ENCODE peak calls at places on chromosomes 12 and 14, in six cellular contexts. One of them, this sample, is unnamed. For H3K4me1, the result is how much of the 10 kb centered on the place peaks cover.

GRCh38 chr14:73795974-73796373 is 55.7 kb upstream of the PTGR2 start:
- DNase-seq in psoas muscle: no peak
- DNase-seq in IMR-90: peak
- DNase-seq in HepG2: peak
- DNase-seq in tibial nerve: no peak
- DNase-seq in PC-3: peak
- DNase-seq in this sample: peak

GRCh38 chr14:97723834-97724770 is 926.9 kb downstream of the VRK1 start:
- DNase-seq in psoas muscle: no peak
- DNase-seq in IMR-90: no peak
- DNase-seq in HepG2: no peak
- DNase-seq in tibial nerve: no peak
- DNase-seq in PC-3: no peak
- DNase-seq in this sample: no peak

GRCh38 chr12:124213606-124214347 is 81.1 kb upstream of the RFLNA start:
- DNase-seq in tibial nerve: no peak
- DNase-seq in HepG2: no peak
- DNase-seq in psoas muscle: no peak
- DNase-seq in PC-3: no peak
- DNase-seq in IMR-90: no peak
- DNase-seq in this sample: no peak

GRCh38 chr12:57089259-57090245 is 638 bp downstream of the NAB2 start:
- DNase-seq in tibial nerve: peak
- DNase-seq in HepG2: no peak
- DNase-seq in IMR-90: peak
- DNase-seq in PC-3: peak
- DNase-seq in psoas muscle: peak
- DNase-seq in this sample: peak

GRCh38 chr12:46450279-46450748 is 77.7 kb upstream of the SLC38A2 start:
- DNase-seq in PC-3: peak
- DNase-seq in HepG2: no peak
- DNase-seq in IMR-90: no peak
- DNase-seq in tibial nerve: peak
- DNase-seq in psoas muscle: peak
- DNase-seq in this sample: peak

GRCh38 chr14:105974902-105975301 is 448.5 kb downstream of the TMEM121 start:
- DNase-seq in PC-3: no peak
- DNase-seq in IMR-90: no peak
- DNase-seq in HepG2: peak
- DNase-seq in psoas muscle: no peak
- DNase-seq in tibial nerve: no peak
- DNase-seq in this sample: no peak

GRCh38 chr14:50862171-50862570 is 9.7 kb upstream of the ABHD12B start:
- DNase-seq in HepG2: peak
- DNase-seq in tibial nerve: no peak
- DNase-seq in PC-3: no peak
- DNase-seq in psoas muscle: no peak
- DNase-seq in IMR-90: peak
- DNase-seq in this sample: no peak

GRCh38 chr12:5204831-5205230 is 161.2 kb downstream of the KCNA5 start:
- DNase-seq in PC-3: no peak
- DNase-seq in tibial nerve: no peak
- DNase-seq in HepG2: no peak
- DNase-seq in psoas muscle: no peak
- DNase-seq in IMR-90: no peak
- DNase-seq in this sample: no peak

GRCh38 chr12:110123861-110124183 is 335 bp upstream of the IFT81 start:
- DNase-seq in PC-3: no peak
- DNase-seq in psoas muscle: no peak
- DNase-seq in HepG2: no peak
- DNase-seq in tibial nerve: no peak
- DNase-seq in IMR-90: no peak
- DNase-seq in this sample: no peak

GRCh38 chr14:73696466-73697390 is 17.5 kb downstream of the PNMA1 start:
- DNase-seq in PC-3: peak
- DNase-seq in HepG2: peak
- DNase-seq in psoas muscle: no peak
- DNase-seq in IMR-90: peak
- DNase-seq in tibial nerve: no peak
- DNase-seq in this sample: no peak

GRCh38 chr14:101814869-101815268 is 53.4 kb downstream of the PPP2R5C start:
- DNase-seq in IMR-90: no peak
- DNase-seq in HepG2: no peak
- DNase-seq in tibial nerve: no peak
- DNase-seq in PC-3: no peak
- DNase-seq in psoas muscle: no peak
- DNase-seq in this sample: no peak

GRCh38 chr12:117292688-117293087 is 68.7 kb downstream of the NOS1 start:
- DNase-seq in PC-3: no peak
- DNase-seq in psoas muscle: no peak
- DNase-seq in IMR-90: no peak
- DNase-seq in tibial nerve: no peak
- DNase-seq in HepG2: no peak
- DNase-seq in this sample: no peak

GRCh38 chr14:92985521-92985920 is 62.6 kb downstream of the CHGA start:
- DNase-seq in IMR-90: no peak
- DNase-seq in HepG2: no peak
- DNase-seq in psoas muscle: no peak
- DNase-seq in PC-3: no peak
- DNase-seq in tibial nerve: no peak
- DNase-seq in this sample: no peak

GRCh38 chr12:6062427-6063378 is 61.8 kb downstream of the VWF start:
- DNase-seq in psoas muscle: no peak
- DNase-seq in HepG2: peak
- DNase-seq in IMR-90: peak
- DNase-seq in PC-3: peak
- DNase-seq in tibial nerve: no peak
- DNase-seq in this sample: peak

GRCh38 chr14:90512332-90512951 is 115.6 kb downstream of the CALM1 start:
- DNase-seq in psoas muscle: no peak
- DNase-seq in PC-3: peak
- DNase-seq in tibial nerve: no peak
- DNase-seq in IMR-90: no peak
- DNase-seq in HepG2: no peak
- DNase-seq in this sample: peak

GRCh38 chr14:31280871-31281220 is 73.3 kb upstream of the HECTD1 start:
- DNase-seq in psoas muscle: no peak
- DNase-seq in tibial nerve: no peak
- DNase-seq in HepG2: no peak
- DNase-seq in PC-3: no peak
- DNase-seq in IMR-90: no peak
- DNase-seq in this sample: no peak

GRCh38 chr14:69315302-69315701 is 55.3 kb downstream of the GALNT16 start:
- DNase-seq in PC-3: peak
- DNase-seq in tibial nerve: no peak
- DNase-seq in psoas muscle: no peak
- DNase-seq in HepG2: no peak
- DNase-seq in IMR-90: no peak
- DNase-seq in this sample: no peak

GRCh38 chr12:98227162-98227561 is 288.2 kb upstream of the TMPO start:
- DNase-seq in PC-3: no peak
- DNase-seq in psoas muscle: no peak
- DNase-seq in IMR-90: peak
- DNase-seq in HepG2: peak
- DNase-seq in tibial nerve: no peak
- DNase-seq in this sample: no peak

GRCh38 chr14:89393346-89393745 is 23.7 kb downstream of the FOXN3 start:
- DNase-seq in PC-3: no peak
- DNase-seq in HepG2: no peak
- DNase-seq in psoas muscle: no peak
- DNase-seq in tibial nerve: no peak
- DNase-seq in IMR-90: peak
- DNase-seq in this sample: no peak

GRCh38 chr12:119748512-119748911 is 80.6 kb downstream of the PRKAB1 start:
- DNase-seq in HepG2: no peak
- DNase-seq in psoas muscle: no peak
- DNase-seq in PC-3: peak
- DNase-seq in IMR-90: no peak
- DNase-seq in tibial nerve: no peak
- DNase-seq in this sample: no peak

GRCh38 chr14:104486222-104486743 is 93.3 kb upstream of the C14orf180 start:
- DNase-seq in tibial nerve: no peak
- DNase-seq in psoas muscle: no peak
- DNase-seq in PC-3: no peak
- DNase-seq in IMR-90: no peak
- DNase-seq in HepG2: no peak
- DNase-seq in this sample: no peak

GRCh38 chr12:57756406-57757341 is 1.8 kb downstream of the MARCHF9 start:
- DNase-seq in HepG2: no peak
- DNase-seq in tibial nerve: no peak
- DNase-seq in psoas muscle: no peak
- DNase-seq in PC-3: no peak
- DNase-seq in IMR-90: no peak
- DNase-seq in this sample: peak

GRCh38 chr12:90801776-90802175 is 153.2 kb downstream of the CCER1 start:
- DNase-seq in psoas muscle: no peak
- DNase-seq in PC-3: peak
- DNase-seq in tibial nerve: no peak
- DNase-seq in IMR-90: peak
- DNase-seq in HepG2: no peak
- DNase-seq in this sample: no peak

GRCh38 chr14:44113769-44114730 is 393.0 kb downstream of the FSCB start:
- DNase-seq in PC-3: no peak
- DNase-seq in HepG2: no peak
- DNase-seq in psoas muscle: no peak
- DNase-seq in tibial nerve: no peak
- DNase-seq in IMR-90: no peak
- DNase-seq in this sample: no peak

GRCh38 chr12:12704593-12705230 is 8.7 kb upstream of the GPR19 start:
- DNase-seq in IMR-90: peak
- DNase-seq in HepG2: peak
- DNase-seq in psoas muscle: no peak
- DNase-seq in PC-3: peak
- DNase-seq in tibial nerve: peak
- DNase-seq in this sample: peak

GRCh38 chr14:101518611-101519048 is 42.7 kb upstream of the DIO3 start:
- DNase-seq in HepG2: no peak
- DNase-seq in PC-3: no peak
- DNase-seq in psoas muscle: peak
- DNase-seq in tibial nerve: peak
- DNase-seq in IMR-90: no peak
- DNase-seq in this sample: no peak

DNA sequence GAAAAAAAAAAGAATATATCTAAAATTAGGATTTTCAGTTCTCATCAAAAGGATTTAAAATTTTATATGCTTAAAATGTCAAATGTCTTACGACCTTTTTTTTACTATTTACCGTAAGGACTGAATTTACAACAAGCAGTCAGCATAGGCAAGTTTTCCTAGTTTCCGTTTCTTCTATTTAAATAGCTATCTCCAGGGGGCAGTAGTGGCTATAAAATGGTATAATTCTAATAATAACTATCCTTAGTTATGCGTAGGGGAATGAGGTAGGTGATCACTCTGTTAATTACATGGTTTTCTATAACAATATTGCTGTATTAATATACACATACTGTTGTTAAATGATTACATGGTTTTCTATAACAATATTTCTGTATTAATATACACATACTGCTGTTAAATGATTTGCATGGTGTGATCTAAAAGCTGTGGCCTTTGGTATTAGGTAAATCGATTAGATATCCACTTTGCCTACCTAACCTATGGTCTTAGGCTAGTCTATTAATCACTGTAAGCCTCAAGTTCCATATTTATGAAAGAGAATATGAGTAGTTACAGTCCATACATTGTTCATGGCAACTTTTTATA is 217.7 kb upstream of the PDZRN4 start:
- DNase-seq in HepG2: peak
- DNase-seq in PC-3: peak
- DNase-seq in IMR-90: no peak
- DNase-seq in psoas muscle: no peak
- DNase-seq in tibial nerve: no peak
- DNase-seq in this sample: no peak
- TF ChIP-seq CTCF in HepG2: no peak
- TF ChIP-seq CTCF in PC-3: peak
- TF ChIP-seq CTCF in IMR-90: peak
- TF ChIP-seq CTCF in psoas muscle: no peak
- TF ChIP-seq CTCF in tibial nerve: no peak
- TF ChIP-seq CTCF in this sample: no peak

GRCh38 chr12:1927751-1928351 is 9.4 kb upstream of the CACNA2D4 start:
- DNase-seq in PC-3: no peak
- DNase-seq in tibial nerve: no peak
- DNase-seq in psoas muscle: no peak
- DNase-seq in IMR-90: no peak
- DNase-seq in HepG2: no peak
- DNase-seq in this sample: peak
- H3K4me1 ChIP-seq in PC-3: under half
- H3K4me1 ChIP-seq in tibial nerve: under half
- H3K4me1 ChIP-seq in psoas muscle: under half
- H3K4me1 ChIP-seq in IMR-90: under half
- H3K4me1 ChIP-seq in HepG2: under half
- H3K4me1 ChIP-seq in this sample: under half

GRCh38 chr14:75847584-75847983 is 134.2 kb downstream of the TGFB3 start:
- DNase-seq in tibial nerve: no peak
- DNase-seq in HepG2: no peak
- DNase-seq in IMR-90: no peak
- DNase-seq in PC-3: no peak
- DNase-seq in psoas muscle: no peak
- DNase-seq in this sample: no peak
- H3K4me3 ChIP-seq in tibial nerve: no peak
- H3K4me3 ChIP-seq in HepG2: no peak
- H3K4me3 ChIP-seq in IMR-90: no peak
- H3K4me3 ChIP-seq in PC-3: no peak
- H3K4me3 ChIP-seq in psoas muscle: no peak
- H3K4me3 ChIP-seq in this sample: no peak

GRCh38 chr12:13957576-13957975 is 23.8 kb downstream of the GRIN2B start:
- DNase-seq in psoas muscle: no peak
- DNase-seq in HepG2: no peak
- DNase-seq in IMR-90: no peak
- DNase-seq in PC-3: no peak
- DNase-seq in tibial nerve: no peak
- DNase-seq in this sample: no peak

GRCh38 chr12:13959131-13959734 is 22.2 kb downstream of the GRIN2B start:
- DNase-seq in IMR-90: no peak
- DNase-seq in PC-3: no peak
- DNase-seq in psoas muscle: no peak
- DNase-seq in HepG2: no peak
- DNase-seq in tibial nerve: no peak
- DNase-seq in this sample: no peak

GRCh38 chr12:13961983-13962382 is 19.4 kb downstream of the GRIN2B start:
- DNase-seq in tibial nerve: no peak
- DNase-seq in PC-3: no peak
- DNase-seq in HepG2: no peak
- DNase-seq in IMR-90: no peak
- DNase-seq in psoas muscle: no peak
- DNase-seq in this sample: no peak

GRCh38 chr12:13964666-13965065 is 16.7 kb downstream of the GRIN2B start:
- DNase-seq in HepG2: no peak
- DNase-seq in IMR-90: no peak
- DNase-seq in psoas muscle: no peak
- DNase-seq in PC-3: no peak
- DNase-seq in tibial nerve: no peak
- DNase-seq in this sample: no peak

DNA sequence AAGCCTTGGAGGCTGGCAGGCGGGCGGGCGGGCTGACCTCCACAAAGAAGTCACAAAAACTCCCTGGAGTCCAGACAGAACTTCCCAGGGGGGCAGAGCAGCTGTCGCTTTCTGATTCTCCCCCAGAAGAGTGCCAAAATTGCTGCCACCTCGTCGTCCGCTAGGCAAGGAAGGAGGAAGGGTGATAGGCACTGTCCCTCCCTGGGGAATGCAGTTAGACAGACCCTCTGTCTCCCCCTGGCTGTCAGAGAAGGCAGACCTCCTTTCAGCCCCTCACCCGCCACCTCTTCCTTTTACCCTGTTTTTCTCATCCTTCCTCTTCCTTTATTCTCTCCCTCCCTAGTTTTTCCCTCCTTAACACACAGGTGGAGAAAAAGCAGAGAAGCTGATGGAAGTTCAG is 18.7 kb downstream of the GRIN2B start:
- DNase-seq in tibial nerve: no peak
- DNase-seq in HepG2: peak
- DNase-seq in IMR-90: no peak
- DNase-seq in PC-3: peak
- DNase-seq in psoas muscle: no peak
- DNase-seq in this sample: no peak
- TF ChIP-seq CTCF in tibial nerve: no peak
- TF ChIP-seq CTCF in HepG2: peak
- TF ChIP-seq CTCF in IMR-90: no peak
- TF ChIP-seq CTCF in PC-3: peak
- TF ChIP-seq CTCF in psoas muscle: no peak
- TF ChIP-seq CTCF in this sample: no peak

This sample was measured in stomach.